ENCODE peak calls at places on chromosomes 3 and 15, in five cellular contexts. F, C, V, R and N are unnamed samples.

GRCh38 chr3:22960326-22960984 is 242.7 kb upstream of the UBE2E2 start:
- DNase-seq in F (peak), C (peak), V (no peak), R (no peak), N (peak)

GRCh38 chr3:17030956-17031652 is 146.3 kb downstream of the PLCL2 start:
- DNase-seq in F (no peak), C (no peak), V (no peak), R (no peak), N (no peak)

GRCh38 chr3:52328536-52329080 is 12.5 kb downstream of the DNAH1 start:
- DNase-seq in F (no peak), C (no peak), V (no peak), R (no peak), N (no peak)

GRCh38 chr15:41989573-41990242 is 17.4 kb upstream of the EHD4 start:
- DNase-seq in F (peak), C (peak), V (no peak), R (peak), N (peak)

GRCh38 chr3:145055375-145056076 is 1083.9 kb downstream of the DIPK2A start:
- DNase-seq in F (no peak), C (no peak), V (no peak), R (no peak), N (no peak)

GRCh38 chr3:142602630-142603339 is 6.6 kb downstream of the PLS1 start:
- DNase-seq in F (no peak), C (no peak), V (no peak), R (no peak), N (no peak)

GRCh38 chr3:94130690-94131089 is 67.8 kb downstream of the NSUN3 start:
- DNase-seq in F (no peak), C (no peak), V (no peak), R (no peak), N (no peak)

GRCh38 chr3:147404800-147405551 is 1.4 kb downstream of the ZIC4 start:
- DNase-seq in F (no peak), C (no peak), V (no peak), R (peak), N (no peak)

GRCh38 chr15:43769584-43770228 is 7.1 kb downstream of the ELL3 start:
- DNase-seq in F (no peak), C (peak), V (no peak), R (peak), N (peak)

GRCh38 chr3:197186887-197187588 is 111.4 kb downstream of the DLG1 start:
- DNase-seq in F (peak), C (peak), V (peak), R (no peak), N (peak)

GRCh38 chr3:114827495-114827894 is 319.6 kb downstream of the ZBTB20 start:
- DNase-seq in F (peak), C (peak), V (peak), R (no peak), N (peak)

GRCh38 chr15:42108808-42109207 is 14.4 kb upstream of the PLA2G4D start:
- DNase-seq in F (no peak), C (no peak), V (no peak), R (no peak), N (no peak)

GRCh38 chr3:80682235-80682634 is 914.4 kb upstream of the ROBO1 start:
- DNase-seq in F (no peak), C (no peak), V (no peak), R (no peak), N (no peak)

GRCh38 chr3:42633544-42633943 is 20.0 kb upstream of the ZBTB47 start:
- DNase-seq in F (no peak), C (no peak), V (no peak), R (no peak), N (no peak)
- TF ChIP-seq SRF in F (no peak), C (no peak), V (no peak), R (no peak), N (no peak)

GRCh38 chr3:127662051-127662469 is 10.7 kb upstream of the ABTB1 start:
- DNase-seq in F (no peak), C (no peak), V (no peak), R (no peak), N (no peak)

GRCh38 chr3:127668906-127669305 is 3.8 kb upstream of the ABTB1 start:
- DNase-seq in F (no peak), C (no peak), V (no peak), R (no peak), N (no peak)

GRCh38 chr3:127667119-127667681 is 5.6 kb upstream of the ABTB1 start:
- DNase-seq in F (no peak), C (no peak), V (no peak), R (no peak), N (no peak)

GRCh38 chr3:127666684-127667083 is 6.1 kb upstream of the ABTB1 start:
- DNase-seq in F (no peak), C (no peak), V (no peak), R (no peak), N (no peak)

DNA sequence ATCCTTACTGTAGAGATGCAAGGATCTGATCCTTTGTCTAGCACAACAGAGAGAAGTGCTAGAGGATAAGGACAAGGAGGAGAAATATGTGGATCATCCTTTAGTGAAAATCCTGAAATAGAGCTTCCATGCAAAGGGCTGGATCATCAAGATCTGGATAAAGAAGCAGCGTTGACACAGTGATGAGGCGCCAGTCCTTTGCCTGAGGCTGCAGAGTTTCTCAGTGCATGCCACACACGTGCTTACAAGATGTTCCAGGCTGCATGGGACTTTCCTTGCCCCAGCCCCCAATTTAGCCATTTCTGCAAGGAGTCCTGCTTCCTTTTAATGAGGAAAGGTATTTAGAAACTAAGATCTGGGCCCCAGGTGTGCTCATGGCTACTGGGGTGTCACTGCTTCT is 7.2 kb upstream of the ABTB1 start:
- DNase-seq in F (no peak), C (no peak), V (no peak), R (no peak), N (no peak)
- TF ChIP-seq SRF in F (no peak), C (no peak), V (no peak), R (no peak), N (no peak)

DNA sequence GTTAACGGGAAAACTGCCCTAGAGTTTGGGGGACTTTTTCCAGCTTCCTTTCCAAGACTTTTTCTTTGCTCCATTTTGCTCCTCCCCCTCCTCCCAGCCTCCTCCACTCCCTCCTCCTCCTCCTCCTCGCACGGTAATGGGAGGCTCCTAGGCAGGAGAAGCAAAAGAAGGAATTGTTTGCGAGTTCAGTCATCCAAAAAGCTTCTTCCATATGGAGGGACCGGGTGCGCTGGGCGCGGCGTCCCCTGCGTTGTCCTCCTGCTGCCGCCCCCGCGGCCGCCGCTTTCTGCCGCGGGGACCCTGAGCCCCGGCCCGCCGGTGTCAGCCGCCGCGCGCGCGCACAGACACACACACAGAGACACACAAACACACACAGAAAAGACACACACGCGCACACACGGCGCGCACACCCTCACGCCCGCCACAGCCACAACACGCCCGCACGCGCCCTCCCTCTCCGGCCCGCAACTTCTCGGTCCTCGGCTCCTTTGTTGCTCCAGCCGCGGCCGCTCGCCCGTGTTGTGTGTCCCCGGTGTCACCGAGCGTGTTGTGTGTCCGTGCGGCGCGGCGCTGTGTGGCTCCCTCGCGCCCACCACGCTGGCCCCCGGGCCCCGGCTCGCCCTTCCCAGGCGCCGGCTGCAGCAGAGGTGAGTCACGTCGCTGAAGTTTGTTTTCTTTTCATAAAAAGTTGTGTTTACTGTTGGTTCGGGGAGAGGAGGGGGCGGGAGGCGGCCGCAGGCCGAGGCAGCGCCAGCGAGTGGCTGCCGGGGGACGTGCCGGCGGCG is at the start of gene BOC:
- DNase-seq in F (no peak), C (no peak), V (no peak), R (no peak), N (no peak)
- TF ChIP-seq SRF in F (no peak), C (no peak), V (no peak), R (no peak), N (no peak)

GRCh38 chr3:43175541-43175940 is 69.7 kb upstream of the POMGNT2 start:
- DNase-seq in F (no peak), C (no peak), V (no peak), R (no peak), N (no peak)
- TF ChIP-seq SRF in F (no peak), C (no peak), V (no peak), R (no peak), N (no peak)

GRCh38 chr3:111763101-111763500 is 96.0 kb upstream of the PHLDB2 start:
- DNase-seq in F (no peak), C (no peak), V (no peak), R (no peak), N (no peak)

GRCh38 chr3:111763968-111764367 is 95.1 kb upstream of the PHLDB2 start:
- DNase-seq in F (no peak), C (no peak), V (no peak), R (no peak), N (no peak)

GRCh38 chr3:111762535-111762934 is 96.5 kb upstream of the PHLDB2 start:
- DNase-seq in F (no peak), C (no peak), V (no peak), R (no peak), N (no peak)

GRCh38 chr3:111758642-111759041 is 100.4 kb upstream of the PHLDB2 start:
- DNase-seq in F (no peak), C (no peak), V (no peak), R (no peak), N (no peak)

DNA sequence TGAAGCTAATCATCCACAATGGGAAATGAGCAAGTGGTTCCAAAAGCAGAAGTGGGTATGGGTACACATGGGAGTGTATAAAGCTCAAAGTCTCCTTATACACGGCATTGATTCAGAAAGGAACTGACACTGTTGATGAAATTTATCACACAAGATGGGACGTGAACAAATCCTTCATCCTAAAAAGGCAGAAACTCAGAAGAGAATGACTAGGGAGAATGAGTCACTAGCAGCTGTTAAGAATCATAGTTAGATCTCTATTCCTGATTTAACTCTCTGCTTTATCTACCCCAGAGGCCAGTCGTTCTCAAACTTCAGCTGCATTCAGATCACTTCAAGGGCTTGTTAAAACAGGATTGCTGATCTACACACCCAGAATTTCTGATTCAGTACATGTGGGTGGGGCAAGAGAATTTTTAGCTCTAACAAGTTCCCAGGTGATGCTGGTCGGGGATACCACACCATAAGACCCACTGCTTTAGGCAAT is 97.7 kb upstream of the PHLDB2 start:
- DNase-seq in F (no peak), C (no peak), V (no peak), R (no peak), N (no peak)
- TF ChIP-seq SRF in F (peak), C (no peak), V (no peak), R (no peak), N (no peak)

GRCh38 chr3:185647880-185648210 is 61.8 kb downstream of the SENP2 start:
- DNase-seq in F (no peak), C (no peak), V (no peak), R (no peak), N (no peak)

GRCh38 chr3:185646382-185647133 is 60.5 kb downstream of the SENP2 start:
- DNase-seq in F (no peak), C (no peak), V (no peak), R (no peak), N (no peak)

GRCh38 chr3:185645596-185646381 is 59.7 kb downstream of the SENP2 start:
- DNase-seq in F (no peak), C (no peak), V (no peak), R (no peak), N (no peak)

GRCh38 chr3:185648396-185648795 is 62.3 kb downstream of the SENP2 start:
- DNase-seq in F (no peak), C (no peak), V (no peak), R (no peak), N (no peak)

DNA sequence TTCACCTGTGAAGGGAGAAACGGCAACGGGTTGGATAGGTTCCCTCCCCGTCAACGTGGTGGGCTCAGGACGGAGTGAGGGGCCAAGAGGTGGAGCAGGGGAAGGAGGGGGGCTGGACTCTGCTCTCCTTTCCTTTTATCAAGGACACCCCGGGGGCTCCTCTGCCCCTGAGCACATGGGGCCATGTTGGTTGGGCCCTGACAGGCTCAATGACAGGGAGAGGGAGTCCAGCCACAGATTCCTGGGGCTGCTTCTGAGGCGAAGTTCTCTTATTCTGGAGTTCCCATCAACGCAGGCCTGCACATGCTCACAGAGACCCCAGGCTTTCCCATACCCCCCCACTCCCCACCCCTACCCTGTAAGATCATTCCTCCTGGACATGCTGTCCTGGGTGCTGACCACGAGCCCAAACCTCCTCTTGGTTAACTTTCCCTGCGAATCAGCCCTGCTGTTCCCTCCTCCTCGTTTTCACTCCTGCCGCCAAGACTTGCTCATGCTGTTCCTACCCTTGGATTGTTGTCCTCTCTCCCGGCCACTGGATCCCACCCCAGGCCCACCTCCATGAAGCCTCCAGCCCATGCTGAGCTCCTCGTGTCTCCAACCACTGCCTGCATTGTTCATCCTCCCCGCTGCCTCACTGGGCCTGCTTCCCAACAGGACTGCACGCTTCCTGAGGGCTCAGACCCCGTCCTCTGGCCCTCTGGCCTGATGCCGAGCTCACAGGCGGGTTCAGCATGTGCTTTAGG is 61.2 kb downstream of the SENP2 start:
- DNase-seq in F (no peak), C (no peak), V (no peak), R (no peak), N (no peak)
- TF ChIP-seq SRF in F (no peak), C (no peak), V (no peak), R (no peak), N (no peak)

GRCh38 chr3:126028096-126028495 is 55.8 kb downstream of the SLC41A3 start:
- DNase-seq in F (no peak), C (no peak), V (no peak), R (peak), N (no peak)
- TF ChIP-seq SRF in F (no peak), C (no peak), V (no peak), R (no peak), N (no peak)

DNA sequence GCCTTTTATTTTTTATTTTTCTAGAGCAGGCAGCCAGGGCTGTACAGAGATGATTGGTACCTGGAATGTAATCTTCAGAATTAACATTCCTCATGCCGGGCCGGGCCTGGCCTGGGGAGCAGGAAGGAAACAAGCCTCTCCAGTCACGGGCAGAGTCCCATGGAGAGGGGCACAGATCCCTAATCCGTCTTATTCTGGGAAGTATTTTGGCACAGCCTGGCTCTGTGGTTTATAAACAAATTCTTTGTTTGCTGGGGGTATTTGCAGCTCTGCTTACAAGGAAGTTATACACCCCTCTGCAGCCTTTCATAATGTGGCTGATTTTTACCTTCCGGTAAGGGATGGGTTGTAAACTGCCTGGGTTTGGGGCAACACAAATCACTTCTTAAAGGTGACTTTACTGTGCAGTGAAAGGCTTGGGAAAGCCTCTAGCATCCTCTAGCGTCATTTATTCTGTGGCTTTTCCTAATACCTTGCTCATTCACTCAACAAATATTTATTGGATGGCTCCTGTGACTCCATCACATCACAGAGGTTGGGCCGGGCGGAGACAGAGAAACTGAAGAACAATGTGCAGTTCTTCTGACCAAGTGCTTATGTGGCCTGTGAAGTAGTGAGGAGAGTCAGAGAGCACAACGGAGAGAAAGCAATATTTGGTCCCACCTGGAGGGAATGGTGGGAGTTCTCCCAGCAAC is 2.7 kb downstream of the SLC6A20 start:
- DNase-seq in F (no peak), C (no peak), V (no peak), R (no peak), N (no peak)
- TF ChIP-seq SRF in F (no peak), C (no peak), V (no peak), R (no peak), N (no peak)

GRCh38 chr3:127847236-127847720 is 25.0 kb upstream of the MGLL start:
- DNase-seq in F (no peak), C (no peak), V (no peak), R (peak), N (no peak)

GRCh38 chr3:127840671-127841070 is 18.4 kb upstream of the MGLL start:
- DNase-seq in F (no peak), C (no peak), V (no peak), R (peak), N (no peak)

GRCh38 chr3:127846576-127846975 is 24.3 kb upstream of the MGLL start:
- DNase-seq in F (no peak), C (no peak), V (no peak), R (no peak), N (no peak)

GRCh38 chr3:127848131-127849129 is 26.1 kb upstream of the MGLL start:
- DNase-seq in F (no peak), C (no peak), V (no peak), R (peak), N (no peak)

DNA sequence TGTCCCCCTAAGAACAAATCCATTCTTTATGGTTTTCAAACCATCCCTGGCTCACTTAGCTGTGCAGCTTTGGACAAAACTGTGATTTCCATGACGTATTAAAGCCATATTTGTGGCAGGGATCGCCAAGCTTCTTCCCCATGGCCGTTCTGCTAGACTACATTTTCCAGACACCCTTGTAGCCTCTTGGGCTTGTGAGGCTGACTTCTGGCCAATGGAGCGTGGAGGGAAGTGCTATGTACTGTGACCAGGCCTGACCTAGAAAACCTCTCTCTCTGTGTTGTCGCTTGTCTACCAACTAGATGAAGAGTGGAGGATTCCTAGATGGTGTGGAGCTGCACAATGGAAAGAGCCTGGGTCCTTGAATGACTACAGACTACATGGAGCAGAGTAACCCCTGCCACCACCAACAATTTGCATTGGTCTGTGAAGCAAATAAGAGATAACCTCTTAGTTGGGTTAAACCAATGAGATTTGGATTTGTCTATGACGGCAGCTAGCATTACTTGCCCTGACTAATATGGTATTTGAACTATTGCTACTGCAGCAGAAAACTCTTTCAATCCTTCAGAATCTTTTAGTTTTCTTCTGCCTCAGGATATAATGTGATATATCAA is 22.1 kb upstream of the MGLL start:
- DNase-seq in F (no peak), C (no peak), V (peak), R (no peak), N (no peak)
- TF ChIP-seq SRF in F (no peak), C (no peak), V (no peak), R (no peak), N (no peak)

GRCh38 chr3:138799822-138800221 is 34.9 kb downstream of the PIK3CB start:
- DNase-seq in F (no peak), C (no peak), V (no peak), R (no peak), N (no peak)
- TF ChIP-seq SRF in F (no peak), C (no peak), V (no peak), R (no peak), N (no peak)